ENCODE peak calls at places on chromosomes 12 and 14, in six cellular contexts. G, K, N, Z, Y and P are unnamed samples.

GRCh38 chr12:106769078-106769477 is 5.4 kb upstream of the RIC8B start:
- DNase-seq in G (no peak), K (peak), N (peak), Z (peak), Y (peak), P (peak)

GRCh38 chr12:100951756-100952155 is 157.2 kb downstream of the ANO4 start:
- DNase-seq in G (no peak), K (no peak), N (no peak), Z (no peak), Y (no peak), P (peak)

GRCh38 chr12:45273717-45274271 is 57.9 kb downstream of the ANO6 start:
- DNase-seq in G (no peak), K (no peak), N (no peak), Z (peak), Y (peak), P (peak)

GRCh38 chr14:95047754-95048153 is 109.6 kb downstream of the DICER1 start:
- DNase-seq in G (no peak), K (no peak), N (no peak), Z (no peak), Y (no peak), P (no peak)

GRCh38 chr12:3704512-3705348 is 48.2 kb downstream of the CRACR2A start:
- DNase-seq in G (no peak), K (no peak), N (no peak), Z (peak), Y (peak), P (no peak)

GRCh38 chr14:26602902-26603301 is 5.1 kb upstream of the NOVA1 start:
- DNase-seq in G (no peak), K (no peak), N (no peak), Z (no peak), Y (no peak), P (no peak)

GRCh38 chr12:6953417-6954315 is 2.5 kb downstream of the PTPN6 start:
- DNase-seq in G (no peak), K (no peak), N (no peak), Z (no peak), Y (peak), P (no peak)

GRCh38 chr14:73752297-73752992 is 38.3 kb upstream of the PNMA1 start:
- DNase-seq in G (no peak), K (no peak), N (peak), Z (peak), Y (peak), P (peak)

GRCh38 chr12:27316947-27317346 is 15.7 kb upstream of the BMAL2 start:
- DNase-seq in G (no peak), K (no peak), N (no peak), Z (peak), Y (no peak), P (no peak)

GRCh38 chr12:11729439-11730150 is 80.1 kb downstream of the ETV6 start:
- DNase-seq in G (no peak), K (no peak), N (no peak), Z (no peak), Y (no peak), P (no peak)

GRCh38 chr12:79834712-79835376 is 100.1 kb downstream of the PPP1R12A start:
- DNase-seq in G (no peak), K (no peak), N (no peak), Z (no peak), Y (no peak), P (no peak)

GRCh38 chr14:68564826-68565760 is 227.8 kb downstream of the ZFP36L1 start:
- DNase-seq in G (no peak), K (no peak), N (no peak), Z (no peak), Y (peak), P (peak)

GRCh38 chr12:102702447-102703114 is 214.5 kb downstream of the PAH start:
- DNase-seq in G (peak), K (no peak), N (peak), Z (peak), Y (peak), P (peak)

GRCh38 chr14:100838493-100839440 is 12.8 kb downstream of the MEG3 start:
- DNase-seq in G (peak), K (no peak), N (no peak), Z (peak), Y (no peak), P (peak)

GRCh38 chr12:109389146-109389545 is 41.4 kb downstream of the MYO1H start:
- DNase-seq in G (no peak), K (no peak), N (no peak), Z (no peak), Y (no peak), P (peak)

GRCh38 chr12:124500232-124501079 is 67.0 kb downstream of the NCOR2 start:
- DNase-seq in G (peak), K (peak), N (peak), Z (peak), Y (peak), P (peak)

GRCh38 chr14:100755649-100756048 is 29.0 kb downstream of the DLK1 start:
- DNase-seq in G (no peak), K (no peak), N (no peak), Z (peak), Y (peak), P (no peak)

GRCh38 chr12:91077228-91077954 is 19.6 kb upstream of the KERA start:
- DNase-seq in G (no peak), K (no peak), N (no peak), Z (no peak), Y (no peak), P (peak)

GRCh38 chr12:52074656-52075408 is 4.7 kb upstream of the SMIM41 start:
- DNase-seq in G (no peak), K (no peak), N (no peak), Z (no peak), Y (no peak), P (no peak)

GRCh38 chr12:102735104-102735503 is 181.9 kb downstream of the PAH start:
- DNase-seq in G (no peak), K (no peak), N (no peak), Z (no peak), Y (no peak), P (no peak)

GRCh38 chr14:49966304-49966809 is 73.5 kb downstream of the ARF6 start:
- DNase-seq in G (no peak), K (no peak), N (no peak), Z (no peak), Y (no peak), P (peak)

GRCh38 chr14:33851366-33851765 is 99.5 kb downstream of the EGLN3 start:
- DNase-seq in G (no peak), K (no peak), N (no peak), Z (no peak), Y (no peak), P (no peak)

GRCh38 chr12:119843100-119843499 is 34.0 kb downstream of the CIT start:
- DNase-seq in G (no peak), K (no peak), N (no peak), Z (peak), Y (peak), P (no peak)

GRCh38 chr12:57609781-57610552 is 1.3 kb upstream of the ARHGEF25 start:
- DNase-seq in G (no peak), K (no peak), N (no peak), Z (no peak), Y (no peak), P (peak)

GRCh38 chr12:100758083-100758482 is 36.5 kb upstream of the ANO4 start:
- DNase-seq in G (no peak), K (no peak), N (no peak), Z (no peak), Y (no peak), P (no peak)

GRCh38 chr14:53273671-53274072 is 120.5 kb upstream of the DDHD1 start:
- DNase-seq in G (no peak), K (no peak), N (no peak), Z (peak), Y (no peak), P (peak)

GRCh38 chr14:87306770-87307169 is 686.2 kb downstream of the GALC start:
- DNase-seq in G (no peak), K (no peak), N (no peak), Z (no peak), Y (no peak), P (no peak)

GRCh38 chr12:1003600-1004271 is 12.7 kb downstream of the ERC1 start:
- DNase-seq in G (peak), K (no peak), N (no peak), Z (no peak), Y (no peak), P (peak)
- H2BK5ac ChIP-seq in G (no peak), K (no peak), N (no peak), Z (no peak), Y (no peak), P (no peak)

DNA sequence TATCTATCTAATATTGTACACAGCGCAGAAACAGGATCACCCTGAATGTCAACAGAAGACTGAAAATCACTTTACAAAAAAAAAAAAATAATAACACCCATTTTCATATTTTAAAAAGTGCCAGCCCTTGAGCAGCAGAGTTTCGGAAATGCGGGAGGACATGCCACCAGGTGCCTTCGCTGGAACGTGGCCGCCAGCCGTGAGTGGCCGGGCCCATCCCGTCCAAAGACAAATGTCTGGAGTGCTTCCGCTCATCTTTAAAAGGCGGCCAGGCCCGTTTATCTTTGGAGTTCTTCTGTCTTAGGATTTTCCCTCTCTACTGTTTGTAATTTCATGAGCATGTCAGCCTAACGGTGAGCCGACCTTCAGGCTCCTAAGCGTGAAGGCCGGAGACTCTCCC is 43.5 kb downstream of the LRTM2 start:
- DNase-seq in G (no peak), K (no peak), N (peak), Z (no peak), Y (no peak), P (no peak)
- H2BK15ac ChIP-seq in G (no peak), K (no peak), N (no peak), Z (no peak), Y (no peak), P (no peak)

DNA sequence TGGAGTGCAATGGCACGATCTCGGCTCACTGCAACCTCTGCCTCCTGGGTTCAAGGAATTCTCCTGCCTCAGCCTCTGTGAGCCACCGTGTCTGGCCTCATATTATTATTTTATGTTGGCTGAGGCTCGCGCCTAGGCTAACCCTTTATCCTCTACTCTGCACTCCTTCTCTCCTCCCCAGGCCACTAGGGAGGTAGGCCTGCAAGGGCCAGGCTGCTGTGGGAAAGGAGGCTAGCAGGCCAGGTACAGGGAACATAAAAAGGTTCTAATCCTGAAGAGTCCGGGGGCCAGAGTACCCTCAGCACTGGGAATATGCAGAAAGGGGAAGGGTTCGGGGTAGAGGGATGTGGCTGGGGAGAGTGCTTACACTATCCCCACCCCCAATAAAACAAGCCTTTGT is 14.9 kb downstream of the PKP2 start:
- DNase-seq in G (no peak), K (no peak), N (no peak), Z (no peak), Y (no peak), P (no peak)
- H2BK5ac ChIP-seq in G (no peak), K (no peak), N (no peak), Z (no peak), Y (no peak), P (no peak)

GRCh38 chr14:35940291-35940690 is 114.2 kb downstream of the BRMS1L start:
- DNase-seq in G (no peak), K (no peak), N (no peak), Z (no peak), Y (peak), P (no peak)

GRCh38 chr14:35949933-35950332 is 123.8 kb downstream of the BRMS1L start:
- DNase-seq in G (peak), K (no peak), N (no peak), Z (no peak), Y (peak), P (peak)

DNA sequence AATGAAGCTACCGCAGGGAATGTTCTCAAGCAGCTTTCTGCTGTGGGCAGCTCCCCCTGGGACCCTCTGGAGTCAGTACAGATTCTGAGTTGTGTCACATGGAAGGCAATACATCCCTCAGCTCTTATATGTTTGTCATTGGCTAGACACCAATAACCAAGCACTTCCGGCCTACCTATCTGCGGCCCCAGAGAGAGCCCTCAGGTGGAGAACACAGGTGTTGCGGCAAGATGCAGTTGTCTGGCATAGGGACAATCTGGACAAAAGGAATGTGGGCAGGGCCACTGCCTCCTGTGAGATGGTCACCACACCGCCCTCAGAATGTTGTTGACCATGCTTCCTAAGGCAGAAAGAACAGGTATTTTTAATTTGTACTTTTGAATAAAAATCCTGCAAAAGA is 118.7 kb downstream of the BRMS1L start:
- DNase-seq in G (no peak), K (peak), N (peak), Z (no peak), Y (no peak), P (peak)
- H2BK15ac ChIP-seq in G (no peak), K (no peak), N (no peak), Z (no peak), Y (no peak), P (no peak)